ENCODE peak calls at places on chromosomes 4 and X, in nine cellular contexts. One of them, this sample, is unnamed.

GRCh38 chrX:40908857-40909475 is 173.6 kb upstream of the MED14 start:
- DNase-seq in HCT116: peak
- DNase-seq in prostate gland: no peak
- DNase-seq in kidney epithelial cell: peak
- DNase-seq in GM12864: no peak
- DNase-seq in heart left ventricle: no peak
- DNase-seq in ascending aorta: no peak
- DNase-seq in pancreas: no peak
- DNase-seq in CD8-positive, alpha-beta T cell: no peak
- DNase-seq in this sample: no peak

GRCh38 chrX:145405012-145405411 is 157.7 kb downstream of the SPANXN1 start:
- DNase-seq in kidney epithelial cell: no peak
- DNase-seq in HCT116: peak
- DNase-seq in CD8-positive, alpha-beta T cell: no peak
- DNase-seq in GM12864: no peak
- DNase-seq in heart left ventricle: no peak
- DNase-seq in pancreas: no peak
- DNase-seq in ascending aorta: no peak
- DNase-seq in prostate gland: no peak
- DNase-seq in this sample: no peak

GRCh38 chr4:53654300-53654758 is 63.0 kb upstream of the LNX1 start:
- DNase-seq in GM12864: no peak
- DNase-seq in HCT116: no peak
- DNase-seq in ascending aorta: no peak
- DNase-seq in pancreas: no peak
- DNase-seq in prostate gland: peak
- DNase-seq in kidney epithelial cell: no peak
- DNase-seq in heart left ventricle: no peak
- DNase-seq in CD8-positive, alpha-beta T cell: no peak
- DNase-seq in this sample: no peak

GRCh38 chrX:103253608-103254007 is 1.3 kb downstream of the TCEAL8 start:
- DNase-seq in kidney epithelial cell: no peak
- DNase-seq in heart left ventricle: no peak
- DNase-seq in ascending aorta: no peak
- DNase-seq in GM12864: no peak
- DNase-seq in pancreas: no peak
- DNase-seq in HCT116: no peak
- DNase-seq in CD8-positive, alpha-beta T cell: no peak
- DNase-seq in prostate gland: no peak
- DNase-seq in this sample: no peak

GRCh38 chr4:73870260-73870659 is 1.1 kb downstream of the CXCL1 start:
- DNase-seq in HCT116: no peak
- DNase-seq in kidney epithelial cell: no peak
- DNase-seq in heart left ventricle: peak
- DNase-seq in GM12864: no peak
- DNase-seq in ascending aorta: no peak
- DNase-seq in pancreas: no peak
- DNase-seq in CD8-positive, alpha-beta T cell: no peak
- DNase-seq in prostate gland: no peak
- DNase-seq in this sample: no peak

GRCh38 chrX:139113682-139114081 is 402.2 kb upstream of the FGF13 start:
- DNase-seq in ascending aorta: no peak
- DNase-seq in heart left ventricle: no peak
- DNase-seq in prostate gland: no peak
- DNase-seq in GM12864: no peak
- DNase-seq in CD8-positive, alpha-beta T cell: no peak
- DNase-seq in HCT116: no peak
- DNase-seq in pancreas: no peak
- DNase-seq in kidney epithelial cell: no peak
- DNase-seq in this sample: peak

GRCh38 chr4:179804440-179804839 is 2362.2 kb upstream of the AGA start:
- DNase-seq in heart left ventricle: no peak
- DNase-seq in ascending aorta: no peak
- DNase-seq in GM12864: no peak
- DNase-seq in CD8-positive, alpha-beta T cell: no peak
- DNase-seq in kidney epithelial cell: peak
- DNase-seq in pancreas: no peak
- DNase-seq in HCT116: no peak
- DNase-seq in prostate gland: no peak
- DNase-seq in this sample: no peak

GRCh38 chrX:130097507-130098201 is 12.6 kb downstream of the ELF4 start:
- DNase-seq in heart left ventricle: no peak
- DNase-seq in GM12864: no peak
- DNase-seq in kidney epithelial cell: no peak
- DNase-seq in pancreas: no peak
- DNase-seq in CD8-positive, alpha-beta T cell: no peak
- DNase-seq in HCT116: no peak
- DNase-seq in prostate gland: no peak
- DNase-seq in ascending aorta: no peak
- DNase-seq in this sample: no peak

GRCh38 chr4:183610033-183610432 is 49.0 kb downstream of the RWDD4 start:
- DNase-seq in prostate gland: no peak
- DNase-seq in heart left ventricle: no peak
- DNase-seq in pancreas: no peak
- DNase-seq in kidney epithelial cell: no peak
- DNase-seq in ascending aorta: no peak
- DNase-seq in CD8-positive, alpha-beta T cell: no peak
- DNase-seq in HCT116: no peak
- DNase-seq in GM12864: no peak
- DNase-seq in this sample: no peak

GRCh38 chrX:40060356-40060845 is 37.4 kb downstream of the BCOR start:
- DNase-seq in CD8-positive, alpha-beta T cell: no peak
- DNase-seq in prostate gland: no peak
- DNase-seq in pancreas: peak
- DNase-seq in GM12864: no peak
- DNase-seq in ascending aorta: no peak
- DNase-seq in HCT116: no peak
- DNase-seq in kidney epithelial cell: no peak
- DNase-seq in heart left ventricle: no peak
- DNase-seq in this sample: no peak

GRCh38 chr4:163607292-163607691 is 112.8 kb downstream of the TMA16 start:
- DNase-seq in prostate gland: no peak
- DNase-seq in kidney epithelial cell: no peak
- DNase-seq in ascending aorta: no peak
- DNase-seq in HCT116: no peak
- DNase-seq in heart left ventricle: no peak
- DNase-seq in CD8-positive, alpha-beta T cell: no peak
- DNase-seq in pancreas: no peak
- DNase-seq in GM12864: no peak
- DNase-seq in this sample: no peak

GRCh38 chr4:726235-726787 is 20.7 kb downstream of the PCGF3 start:
- DNase-seq in GM12864: no peak
- DNase-seq in HCT116: no peak
- DNase-seq in kidney epithelial cell: no peak
- DNase-seq in CD8-positive, alpha-beta T cell: no peak
- DNase-seq in ascending aorta: no peak
- DNase-seq in prostate gland: no peak
- DNase-seq in pancreas: no peak
- DNase-seq in heart left ventricle: peak
- DNase-seq in this sample: no peak

GRCh38 chr4:74311696-74312313 is 3.5 kb downstream of the EPGN start:
- DNase-seq in pancreas: no peak
- DNase-seq in GM12864: peak
- DNase-seq in heart left ventricle: no peak
- DNase-seq in prostate gland: peak
- DNase-seq in CD8-positive, alpha-beta T cell: no peak
- DNase-seq in kidney epithelial cell: no peak
- DNase-seq in ascending aorta: no peak
- DNase-seq in HCT116: peak
- DNase-seq in this sample: no peak

GRCh38 chrX:153494541-153495361 is at the start of gene BGN:
- DNase-seq in kidney epithelial cell: no peak
- DNase-seq in prostate gland: no peak
- DNase-seq in GM12864: no peak
- DNase-seq in pancreas: no peak
- DNase-seq in HCT116: no peak
- DNase-seq in CD8-positive, alpha-beta T cell: no peak
- DNase-seq in heart left ventricle: peak
- DNase-seq in ascending aorta: no peak
- DNase-seq in this sample: no peak

GRCh38 chrX:85994787-85995186 is 52.6 kb downstream of the CHM start:
- DNase-seq in pancreas: no peak
- DNase-seq in kidney epithelial cell: no peak
- DNase-seq in heart left ventricle: no peak
- DNase-seq in prostate gland: no peak
- DNase-seq in GM12864: no peak
- DNase-seq in CD8-positive, alpha-beta T cell: no peak
- DNase-seq in HCT116: no peak
- DNase-seq in ascending aorta: no peak
- DNase-seq in this sample: no peak

GRCh38 chr4:11605597-11605996 is 176.9 kb upstream of the HS3ST1 start:
- DNase-seq in heart left ventricle: no peak
- DNase-seq in HCT116: no peak
- DNase-seq in CD8-positive, alpha-beta T cell: no peak
- DNase-seq in ascending aorta: no peak
- DNase-seq in pancreas: no peak
- DNase-seq in kidney epithelial cell: no peak
- DNase-seq in prostate gland: no peak
- DNase-seq in GM12864: no peak
- DNase-seq in this sample: no peak

GRCh38 chr4:174207370-174207769 is 76.1 kb downstream of the FBXO8 start:
- DNase-seq in HCT116: no peak
- DNase-seq in ascending aorta: no peak
- DNase-seq in pancreas: no peak
- DNase-seq in heart left ventricle: no peak
- DNase-seq in GM12864: no peak
- DNase-seq in prostate gland: no peak
- DNase-seq in CD8-positive, alpha-beta T cell: no peak
- DNase-seq in kidney epithelial cell: no peak
- DNase-seq in this sample: no peak

GRCh38 chr4:70505152-70505748 is 13.1 kb upstream of the AMTN start:
- DNase-seq in heart left ventricle: peak
- DNase-seq in kidney epithelial cell: no peak
- DNase-seq in prostate gland: peak
- DNase-seq in GM12864: peak
- DNase-seq in pancreas: peak
- DNase-seq in CD8-positive, alpha-beta T cell: peak
- DNase-seq in HCT116: peak
- DNase-seq in ascending aorta: no peak
- DNase-seq in this sample: no peak

DNA sequence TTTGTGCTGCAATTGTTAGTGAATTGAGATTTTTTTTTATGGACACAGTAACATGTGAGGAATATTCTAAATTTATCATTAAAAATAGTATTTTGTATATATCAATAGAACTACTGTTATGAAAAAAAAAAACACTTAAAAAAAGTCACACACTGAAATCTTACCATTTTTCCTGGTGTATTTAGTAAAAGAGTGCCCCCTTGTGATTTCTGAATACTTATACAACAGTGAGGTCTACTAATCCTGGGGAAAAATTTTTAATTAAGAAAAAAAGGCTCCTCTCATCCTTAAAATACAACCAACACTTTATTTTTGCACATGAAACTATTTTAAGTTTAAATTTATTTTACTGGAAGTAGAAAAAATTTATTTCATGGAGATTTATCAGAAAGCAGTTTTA is 56.4 kb upstream of the SPOCK3 start:
- DNase-seq in prostate gland: no peak
- DNase-seq in ascending aorta: no peak
- DNase-seq in GM12864: no peak
- DNase-seq in HCT116: peak
- DNase-seq in kidney epithelial cell: peak
- DNase-seq in heart left ventricle: no peak
- DNase-seq in CD8-positive, alpha-beta T cell: no peak
- DNase-seq in pancreas: no peak
- DNase-seq in this sample: no peak
- TF ChIP-seq CTCF in prostate gland: peak
- TF ChIP-seq CTCF in ascending aorta: no peak
- TF ChIP-seq CTCF in GM12864: no peak
- TF ChIP-seq CTCF in HCT116: peak
- TF ChIP-seq CTCF in kidney epithelial cell: peak
- TF ChIP-seq CTCF in heart left ventricle: peak
- TF ChIP-seq CTCF in CD8-positive, alpha-beta T cell: no peak
- TF ChIP-seq CTCF in pancreas: peak
- TF ChIP-seq CTCF in this sample: peak

GRCh38 chr4:152460488-152460887 is 75.4 kb downstream of the FBXW7 start:
- DNase-seq in pancreas: no peak
- DNase-seq in CD8-positive, alpha-beta T cell: no peak
- DNase-seq in HCT116: no peak
- DNase-seq in ascending aorta: no peak
- DNase-seq in kidney epithelial cell: peak
- DNase-seq in GM12864: no peak
- DNase-seq in prostate gland: no peak
- DNase-seq in heart left ventricle: no peak
- DNase-seq in this sample: no peak

GRCh38 chr4:152456609-152457008 is 79.3 kb downstream of the FBXW7 start:
- DNase-seq in GM12864: no peak
- DNase-seq in heart left ventricle: no peak
- DNase-seq in HCT116: no peak
- DNase-seq in prostate gland: no peak
- DNase-seq in pancreas: no peak
- DNase-seq in kidney epithelial cell: no peak
- DNase-seq in CD8-positive, alpha-beta T cell: no peak
- DNase-seq in ascending aorta: no peak
- DNase-seq in this sample: no peak

GRCh38 chr4:152462047-152462446 is 73.8 kb downstream of the FBXW7 start:
- DNase-seq in prostate gland: no peak
- DNase-seq in ascending aorta: no peak
- DNase-seq in CD8-positive, alpha-beta T cell: no peak
- DNase-seq in HCT116: no peak
- DNase-seq in heart left ventricle: no peak
- DNase-seq in GM12864: no peak
- DNase-seq in pancreas: no peak
- DNase-seq in kidney epithelial cell: no peak
- DNase-seq in this sample: no peak

GRCh38 chr4:152459326-152459725 is 76.6 kb downstream of the FBXW7 start:
- DNase-seq in GM12864: no peak
- DNase-seq in HCT116: no peak
- DNase-seq in kidney epithelial cell: no peak
- DNase-seq in CD8-positive, alpha-beta T cell: no peak
- DNase-seq in pancreas: no peak
- DNase-seq in heart left ventricle: no peak
- DNase-seq in ascending aorta: no peak
- DNase-seq in prostate gland: no peak
- DNase-seq in this sample: no peak

GRCh38 chr4:152458801-152459302 is 77.0 kb downstream of the FBXW7 start:
- DNase-seq in CD8-positive, alpha-beta T cell: no peak
- DNase-seq in GM12864: no peak
- DNase-seq in HCT116: no peak
- DNase-seq in kidney epithelial cell: no peak
- DNase-seq in heart left ventricle: no peak
- DNase-seq in prostate gland: no peak
- DNase-seq in pancreas: no peak
- DNase-seq in ascending aorta: no peak
- DNase-seq in this sample: no peak
- TF ChIP-seq CTCF in CD8-positive, alpha-beta T cell: no peak
- TF ChIP-seq CTCF in GM12864: no peak
- TF ChIP-seq CTCF in HCT116: no peak
- TF ChIP-seq CTCF in kidney epithelial cell: no peak
- TF ChIP-seq CTCF in heart left ventricle: no peak
- TF ChIP-seq CTCF in prostate gland: no peak
- TF ChIP-seq CTCF in pancreas: no peak
- TF ChIP-seq CTCF in ascending aorta: no peak
- TF ChIP-seq CTCF in this sample: no peak

GRCh38 chr4:176277162-176277904 is 8.3 kb upstream of the ASB5 start:
- DNase-seq in CD8-positive, alpha-beta T cell: no peak
- DNase-seq in heart left ventricle: no peak
- DNase-seq in GM12864: no peak
- DNase-seq in ascending aorta: no peak
- DNase-seq in HCT116: peak
- DNase-seq in kidney epithelial cell: no peak
- DNase-seq in prostate gland: peak
- DNase-seq in pancreas: peak
- DNase-seq in this sample: no peak
- TF ChIP-seq CTCF in CD8-positive, alpha-beta T cell: peak
- TF ChIP-seq CTCF in heart left ventricle: peak
- TF ChIP-seq CTCF in GM12864: peak
- TF ChIP-seq CTCF in ascending aorta: peak
- TF ChIP-seq CTCF in HCT116: peak
- TF ChIP-seq CTCF in kidney epithelial cell: peak
- TF ChIP-seq CTCF in prostate gland: peak
- TF ChIP-seq CTCF in pancreas: peak
- TF ChIP-seq CTCF in this sample: peak

GRCh38 chr4:8274772-8275241 is 5.3 kb downstream of the HTRA3 start:
- DNase-seq in ascending aorta: peak
- DNase-seq in HCT116: no peak
- DNase-seq in heart left ventricle: peak
- DNase-seq in prostate gland: peak
- DNase-seq in pancreas: no peak
- DNase-seq in kidney epithelial cell: no peak
- DNase-seq in CD8-positive, alpha-beta T cell: no peak
- DNase-seq in GM12864: no peak
- DNase-seq in this sample: no peak
- TF ChIP-seq CTCF in ascending aorta: peak
- TF ChIP-seq CTCF in HCT116: no peak
- TF ChIP-seq CTCF in heart left ventricle: peak
- TF ChIP-seq CTCF in prostate gland: peak
- TF ChIP-seq CTCF in pancreas: no peak
- TF ChIP-seq CTCF in kidney epithelial cell: peak
- TF ChIP-seq CTCF in CD8-positive, alpha-beta T cell: no peak
- TF ChIP-seq CTCF in GM12864: no peak
- TF ChIP-seq CTCF in this sample: no peak